ENCODE peak calls at places on chromosomes 13 and 19, in four cellular contexts. K is GDM1; V is aorta; L is stimulated activated CD4-positive, alpha-beta T cell treated with anti-CD3 and anti-CD28 coated beads, Interleukin-15, amount 100 ng/mL, for 1 hour. G is an unnamed sample.

GRCh38 chr13:52815330-52815729 is 33.1 kb downstream of the PCDH8 start:
- DNase-seq in K (no peak), V (no peak), L (no peak), G (no peak)

GRCh38 chr13:24706886-24707585 is 26.8 kb downstream of the ATP12A start:
- DNase-seq in V (no peak), K (no peak), L (no peak), G (no peak)

GRCh38 chr13:66461021-66461420 is 769.1 kb downstream of the PCDH9 start:
- DNase-seq in K (no peak), L (no peak), V (no peak), G (peak)

GRCh38 chr19:2775556-2776430 is 7.3 kb downstream of the SGTA start:
- DNase-seq in V (peak), K (peak), L (peak), G (peak)

GRCh38 chr19:14149509-14149994 is 13.2 kb upstream of the ASF1B start:
- DNase-seq in K (no peak), L (peak), V (peak), G (no peak)

GRCh38 chr19:35868172-35868822 is at the start of gene APLP1:
- DNase-seq in L (peak), K (peak), V (peak), G (no peak)

GRCh38 chr13:57740719-57741118 is 109.2 kb downstream of the PCDH17 start:
- DNase-seq in L (no peak), V (no peak), K (no peak), G (no peak)

GRCh38 chr19:29537601-29538000 is 11.8 kb downstream of the VSTM2B start:
- DNase-seq in K (no peak), V (no peak), L (no peak), G (no peak)

GRCh38 chr13:79779761-79780160 is 298.8 kb downstream of the NDFIP2 start:
- DNase-seq in K (no peak), L (no peak), V (peak), G (peak)